ENCODE peak calls at places on chromosomes 1 and 21, in seven cellular contexts. I, X, A, V, H, W and J are unnamed samples.
A peak's percentile ranks its signal among the peaks of the same experiment; 100 is the strongest.

GRCh38 chr1:55724551-55725325 is 509.6 kb upstream of the USP24 start:
- DNase-seq in I (no peak), X (no peak), V (no peak), A (no peak), W (no peak), H (no peak), J (no peak)

GRCh38 chr21:16534408-16535099 is 804.8 kb downstream of the USP25 start:
- DNase-seq in V (no peak), H (no peak), I (no peak), X (no peak), W (no peak), A (no peak), J (peak; percentile 13)

GRCh38 chr21:41886331-41886730 is 7.2 kb upstream of the PRDM15 start:
- DNase-seq in X (no peak), H (no peak), I (no peak), A (no peak), W (no peak), V (no peak), J (no peak)

GRCh38 chr1:219847215-219847855 is 81.0 kb downstream of the SLC30A10 start:
- DNase-seq in X (no peak), A (peak; percentile 43), I (no peak), W (no peak), V (no peak), H (no peak), J (no peak)

GRCh38 chr1:86753700-86754099 is 49.3 kb downstream of the SH3GLB1 start:
- DNase-seq in X (no peak), H (peak; percentile 21), I (no peak), W (no peak), V (no peak), A (peak; percentile 67), J (peak; percentile 40)

GRCh38 chr1:89757532-89757931 is 63.3 kb upstream of the LRRC8D start:
- DNase-seq in H (no peak), V (no peak), X (no peak), W (no peak), A (no peak), I (no peak), J (no peak)

GRCh38 chr21:29827647-29828046 is 112.1 kb downstream of the GRIK1 start:
- DNase-seq in X (no peak), I (no peak), W (no peak), V (no peak), H (no peak), A (no peak), J (no peak)

GRCh38 chr21:46152939-46153258 is 2.5 kb downstream of the FTCD start:
- DNase-seq in X (no peak), A (no peak), I (no peak), V (no peak), W (no peak), H (no peak), J (no peak)

GRCh38 chr1:155834296-155834926 is 22.6 kb downstream of the GON4L start:
- DNase-seq in X (peak; percentile 13), H (no peak), W (no peak), I (no peak), A (no peak), V (peak; percentile 64), J (no peak)
- TF ChIP-seq SP1 in X (no peak), H (no peak), W (no peak), I (no peak), A (no peak), V (no peak), J (no peak)

DNA sequence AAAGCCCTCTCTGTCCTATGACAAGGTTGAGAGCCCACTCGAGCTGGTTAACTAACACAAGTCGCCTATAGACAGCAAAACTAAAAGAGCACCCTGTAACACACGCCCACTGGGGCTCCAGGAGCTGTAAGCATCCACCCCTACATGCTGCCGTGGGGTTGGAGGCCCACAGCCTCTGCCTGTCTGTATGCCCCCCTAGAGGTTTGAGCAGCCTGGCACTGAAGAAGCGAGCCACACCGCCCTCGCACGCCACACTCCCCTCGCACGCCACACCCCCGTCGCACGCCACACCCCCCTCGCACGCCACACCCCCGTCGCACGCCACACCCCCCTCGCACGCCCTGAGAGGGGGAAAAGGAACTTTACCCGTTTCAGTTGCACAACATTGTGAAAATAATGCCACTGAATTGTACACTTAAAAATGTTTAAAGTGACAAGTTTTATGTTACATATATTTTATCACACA is 13.2 kb upstream of the HMGCL start:
- DNase-seq in H (peak; percentile 8), X (peak; percentile 58), V (peak; percentile 85), W (peak; percentile 28), I (peak; percentile 78), A (peak; percentile 45), J (peak; percentile 71)
- TF ChIP-seq SP1 in H (peak; percentile 37), X (no peak), V (peak; percentile 67), W (no peak), I (no peak), A (peak; percentile 30), J (no peak)

GRCh38 chr1:181127898-181128453 is 39.5 kb downstream of the IER5 start:
- DNase-seq in I (no peak), V (no peak), A (no peak), H (no peak), X (no peak), W (no peak), J (no peak)
- TF ChIP-seq SP1 in I (no peak), V (no peak), A (no peak), H (no peak), X (no peak), W (no peak), J (no peak)

DNA sequence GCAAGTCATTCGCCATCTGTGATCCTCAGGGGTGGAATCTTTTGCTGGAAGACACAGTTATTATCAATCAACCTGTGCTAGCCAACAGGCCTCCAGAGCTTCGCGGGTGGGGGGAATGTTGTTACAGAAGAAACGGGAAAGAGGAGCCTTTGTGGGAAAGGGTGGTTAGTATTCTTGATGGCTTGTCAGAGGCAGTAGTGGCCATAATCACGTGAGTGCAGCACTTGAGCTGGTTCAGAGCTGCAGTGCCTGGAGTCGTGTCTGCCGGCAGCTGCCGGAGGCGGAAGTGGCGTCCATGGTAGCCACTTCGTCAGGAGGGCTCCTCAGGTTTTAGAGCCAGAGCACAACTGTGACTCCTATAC is 204.8 kb downstream of the ST6GALNAC3 start:
- DNase-seq in H (no peak), V (no peak), I (no peak), A (no peak), W (no peak), X (no peak), J (peak; percentile 59)
- TF ChIP-seq SP1 in H (no peak), V (no peak), I (no peak), A (no peak), W (no peak), X (no peak), J (no peak)

DNA sequence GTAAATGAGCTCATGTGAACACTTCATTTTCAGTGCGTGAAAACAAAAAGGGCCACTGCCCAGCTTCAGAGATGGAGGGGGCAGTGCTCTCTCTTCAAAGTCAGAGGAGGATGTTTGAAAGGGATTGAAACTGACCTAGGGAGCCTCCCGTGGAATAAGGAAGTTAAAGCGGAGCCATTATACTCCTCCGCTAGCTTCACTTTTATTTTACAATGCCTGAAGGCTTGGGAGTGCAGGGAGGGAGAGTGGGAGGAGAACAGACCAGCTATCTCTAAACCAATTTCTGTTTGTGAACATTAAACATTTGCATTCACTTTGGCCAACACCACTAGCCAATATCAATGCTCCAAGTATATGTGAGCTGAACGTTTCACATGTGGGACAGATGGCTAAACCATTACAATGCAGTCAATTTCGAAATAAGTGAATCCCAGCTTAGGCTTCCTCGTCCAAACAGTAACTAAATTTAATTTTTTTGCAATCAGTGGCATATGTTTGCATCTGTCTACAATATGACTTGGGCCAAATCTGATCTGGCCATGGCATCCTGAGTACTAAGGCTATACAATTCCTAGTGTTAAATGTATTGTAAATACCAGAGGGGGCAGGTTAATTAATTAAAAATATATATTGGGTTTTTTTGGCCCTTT is 126.8 kb downstream of the ESRRG start:
- DNase-seq in A (no peak), X (no peak), W (no peak), H (no peak), I (no peak), V (no peak), J (peak; percentile 19)
- TF ChIP-seq SP1 in A (no peak), X (no peak), W (no peak), H (no peak), I (no peak), V (no peak), J (no peak)

GRCh38 chr1:203388683-203389082 is 37.8 kb upstream of the FMOD start:
- DNase-seq in A (no peak), W (no peak), H (no peak), V (no peak), X (no peak), I (peak; percentile 23), J (no peak)
- TF ChIP-seq SP1 in A (no peak), W (no peak), H (no peak), V (no peak), X (no peak), I (no peak), J (no peak)

DNA sequence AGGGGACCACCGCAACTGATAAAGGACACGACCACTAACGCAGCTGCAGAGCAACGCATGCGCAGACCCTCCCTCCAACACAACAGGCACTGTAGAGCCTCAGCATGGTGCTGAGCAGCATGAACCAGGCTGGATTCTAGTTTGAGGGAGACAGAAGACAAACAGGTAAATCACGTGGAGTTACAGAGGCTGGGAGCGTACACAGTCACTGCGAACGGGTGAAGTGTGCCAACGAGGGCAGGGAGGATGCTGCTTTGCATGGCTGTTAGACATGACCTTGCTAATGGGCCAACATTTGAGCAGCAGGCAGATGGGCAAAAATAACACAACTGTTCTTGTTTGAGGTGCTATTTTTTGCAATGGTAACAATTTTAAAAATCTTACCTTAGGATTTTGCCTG is 55.2 kb upstream of the NADK start:
- DNase-seq in X (no peak), I (no peak), A (no peak), V (no peak), W (no peak), H (no peak), J (no peak)
- TF ChIP-seq SP1 in X (no peak), I (no peak), A (no peak), V (no peak), W (no peak), H (no peak), J (no peak)

GRCh38 chr1:160407819-160408801 is 7.7 kb downstream of the VANGL2 start:
- DNase-seq in W (no peak), H (peak; percentile 29), A (no peak), X (no peak), V (no peak), I (peak; percentile 41), J (no peak)

GRCh38 chr1:160410412-160411005 is 10.1 kb downstream of the VANGL2 start:
- DNase-seq in H (no peak), X (peak; percentile 38), W (no peak), V (no peak), I (peak; percentile 72), A (no peak), J (no peak)

GRCh38 chr1:160406131-160406968 is 6.0 kb downstream of the VANGL2 start:
- DNase-seq in A (no peak), W (no peak), I (peak; percentile 39), X (no peak), H (no peak), V (no peak), J (no peak)

GRCh38 chr1:160411231-160411630 is 10.9 kb downstream of the VANGL2 start:
- DNase-seq in X (no peak), I (no peak), H (no peak), A (no peak), W (no peak), V (no peak), J (no peak)

DNA sequence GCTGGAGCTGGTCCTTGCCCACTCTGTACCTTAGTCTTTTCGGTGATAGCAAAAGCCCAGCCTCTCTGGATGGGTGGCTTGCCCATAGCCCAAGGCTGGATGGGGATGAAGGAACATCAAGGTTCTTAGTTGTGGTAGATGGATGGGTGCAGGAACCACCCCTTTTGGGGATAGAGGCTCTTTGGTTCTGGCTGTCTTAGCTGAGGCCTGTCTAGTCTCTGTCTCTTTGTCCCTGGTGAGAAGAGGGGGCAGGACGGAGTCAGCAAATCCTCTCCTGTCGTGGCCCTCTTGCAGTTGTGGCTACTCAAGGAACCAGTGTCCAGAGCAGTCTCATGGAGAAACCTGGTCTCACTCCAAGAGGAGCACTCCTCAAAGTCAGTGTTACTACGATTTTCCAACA is 8.5 kb downstream of the VANGL2 start:
- DNase-seq in H (no peak), X (no peak), I (peak; percentile 37), V (no peak), A (no peak), W (no peak), J (no peak)
- TF ChIP-seq SP1 in H (no peak), X (no peak), I (no peak), V (no peak), A (no peak), W (no peak), J (no peak)